ENCODE peak calls at places on chromosome 12, in four cellular contexts. M, N, E and R are unnamed samples.

GRCh38 chr12:57242329-57242690 is 8.7 kb downstream of the STAC3 start:
- DNase-seq in M (no peak), N (peak; percentile 85), E (peak; percentile 67), R (peak; percentile 84)

GRCh38 chr12:27733052-27733656 is 22.5 kb downstream of the MRPS35 start:
- DNase-seq in M (no peak), N (no peak), E (no peak), R (no peak)

GRCh38 chr12:93829073-93829472 is 151.9 kb downstream of the CRADD start:
- DNase-seq in M (no peak), N (no peak), E (no peak), R (no peak)

GRCh38 chr12:6752181-6752930 is 585 bp downstream of the MLF2 start:
- DNase-seq in M (peak; percentile 65), N (peak; percentile 61), E (peak; percentile 75), R (peak; percentile 56)

GRCh38 chr12:121494093-121494787 is 86.6 kb downstream of the KDM2B start:
- DNase-seq in M (peak; percentile 27), N (no peak), E (no peak), R (peak; percentile 83)

GRCh38 chr12:79424109-79424721 is 266.5 kb downstream of the PAWR start:
- DNase-seq in M (no peak), N (no peak), E (no peak), R (no peak)

GRCh38 chr12:92551853-92552397 is 150.9 kb upstream of the PLEKHG7 start:
- DNase-seq in M (no peak), N (no peak), E (no peak), R (no peak)

GRCh38 chr12:129635003-129635685 is 268.7 kb downstream of the TMEM132D start:
- DNase-seq in M (no peak), N (no peak), E (no peak), R (no peak)

GRCh38 chr12:79373896-79374499 is 316.8 kb downstream of the PAWR start:
- DNase-seq in M (no peak), N (no peak), E (no peak), R (no peak)

GRCh38 chr12:119780786-119781434 is 96.2 kb downstream of the CIT start:
- DNase-seq in M (peak; percentile 23), N (peak; percentile 60), E (no peak), R (no peak)

GRCh38 chr12:1777798-1778197 is 42.6 kb upstream of the LRTM2 start:
- DNase-seq in M (no peak), N (no peak), E (no peak), R (no peak)

GRCh38 chr12:49541140-49541861 is 2.5 kb downstream of the KCNH3 start:
- DNase-seq in M (peak; percentile 8), N (no peak), E (peak; percentile 51), R (peak; percentile 54)

GRCh38 chr12:88960213-88960878 is 380.1 kb upstream of the KITLG start:
- DNase-seq in M (no peak), N (no peak), E (no peak), R (no peak)

GRCh38 chr12:57726884-57727757 is 11.4 kb downstream of the AGAP2 start:
- DNase-seq in M (peak; percentile 52), N (peak; percentile 55), E (no peak), R (no peak)

GRCh38 chr12:98126637-98127335 is 388.6 kb upstream of the TMPO start:
- DNase-seq in M (no peak), N (no peak), E (no peak), R (no peak)

GRCh38 chr12:129903092-129903945 is 506 bp downstream of the TMEM132D start:
- DNase-seq in M (no peak), N (no peak), E (no peak), R (no peak)

GRCh38 chr12:45893240-45893639 is 97.1 kb downstream of the SCAF11 start:
- DNase-seq in M (no peak), N (no peak), E (no peak), R (no peak)

GRCh38 chr12:128652136-128652751 is 171.5 kb downstream of the SLC15A4 start:
- DNase-seq in M (no peak), N (no peak), E (no peak), R (no peak)

GRCh38 chr12:104662908-104663307 is 206.2 kb downstream of the CHST11 start:
- DNase-seq in M (no peak), N (no peak), E (no peak), R (no peak)

GRCh38 chr12:29374913-29375312 is 6.1 kb downstream of the ERGIC2 start:
- DNase-seq in M (no peak), N (no peak), E (no peak), R (no peak)

GRCh38 chr12:72102150-72102549 is 163.5 kb downstream of the TPH2 start:
- DNase-seq in M (no peak), N (no peak), E (no peak), R (no peak)

GRCh38 chr12:98064501-98064900 is 450.9 kb upstream of the TMPO start:
- DNase-seq in M (no peak), N (no peak), E (no peak), R (no peak)

GRCh38 chr12:52628841-52629240 is 10.5 kb upstream of the KRT73 start:
- DNase-seq in M (no peak), N (no peak), E (no peak), R (no peak)
- H3K27me3 ChIP-seq in M (no peaks in the 10 kb centered on the region), N (no peaks in the 10 kb centered on the region), E (no peaks in the 10 kb centered on the region), R (peaks cover 25% of the 10 kb centered on the region)

GRCh38 chr12:109655578-109655977 is 58.0 kb upstream of the FAM222A start:
- DNase-seq in M (no peak), N (no peak), E (no peak), R (no peak)

GRCh38 chr12:109652233-109652772 is 61.3 kb upstream of the FAM222A start:
- DNase-seq in M (no peak), N (no peak), E (no peak), R (no peak)

GRCh38 chr12:109656681-109657262 is 56.9 kb upstream of the FAM222A start:
- DNase-seq in M (no peak), N (no peak), E (no peak), R (no peak)

GRCh38 chr12:109653896-109654295 is 59.7 kb upstream of the FAM222A start:
- DNase-seq in M (no peak), N (no peak), E (no peak), R (no peak)

GRCh38 chr12:109654357-109654756 is 59.3 kb upstream of the FAM222A start:
- DNase-seq in M (no peak), N (no peak), E (no peak), R (no peak)
- H3K27me3 ChIP-seq in M (no peaks in the 10 kb centered on the region), N (no peaks in the 10 kb centered on the region), E (no peaks in the 10 kb centered on the region), R (peaks cover 57% of the 10 kb centered on the region)

DNA sequence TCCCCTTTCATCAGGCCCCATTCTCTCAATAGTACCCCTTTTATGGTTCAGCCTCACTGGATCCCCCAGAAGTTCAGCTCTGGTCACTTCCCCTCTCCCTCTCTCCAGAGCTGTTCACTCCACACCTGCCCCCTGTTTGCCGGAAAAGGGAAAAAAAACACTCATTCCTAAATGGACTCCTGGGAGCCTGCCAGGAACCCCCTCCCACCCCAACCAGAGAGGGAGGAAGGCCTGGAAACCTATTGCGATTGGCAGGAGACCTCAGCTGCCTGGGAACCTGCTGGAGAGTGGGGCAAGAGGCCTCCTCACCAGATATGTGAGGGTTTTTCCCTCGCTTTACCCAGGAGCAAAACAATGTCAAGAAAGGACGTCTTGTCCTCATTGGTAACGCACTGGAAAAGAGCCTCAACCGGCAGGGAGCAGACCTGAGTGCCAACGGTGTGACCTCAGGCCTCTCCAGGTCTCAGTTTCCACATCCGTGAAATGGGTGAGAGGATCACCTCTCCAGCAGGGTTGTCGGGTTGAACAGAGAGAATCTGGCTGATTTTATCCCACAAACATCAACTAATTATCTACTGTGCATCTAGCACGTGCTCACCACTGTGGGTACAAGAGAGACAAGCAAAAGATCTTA is 4.6 kb downstream of the DTX1 start:
- DNase-seq in M (no peak), N (no peak), E (no peak), R (no peak)
- H3K27me3 ChIP-seq in M (no peaks in the 10 kb centered on the region), N (no peaks in the 10 kb centered on the region), E (no peaks in the 10 kb centered on the region), R (peaks cover 80% of the 10 kb centered on the region)

DNA sequence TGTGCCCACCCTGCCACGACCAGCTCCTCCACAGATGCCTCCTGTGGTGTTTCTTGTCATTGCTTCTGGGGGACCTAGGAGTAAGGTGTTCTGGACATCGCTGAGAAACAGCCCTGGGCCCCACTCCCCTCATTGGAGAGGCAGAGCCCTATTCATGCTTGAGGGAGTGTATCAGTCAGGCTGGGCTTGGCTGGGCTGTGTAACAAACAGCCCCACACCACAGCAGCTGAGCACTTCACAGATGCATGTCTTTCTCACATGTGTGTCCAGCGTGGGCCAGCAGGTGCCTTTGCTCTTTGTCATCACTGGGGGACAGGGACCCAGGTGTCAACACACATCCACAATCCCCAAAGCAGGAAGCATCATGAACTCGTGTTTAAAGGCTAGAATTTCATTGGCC is 65.1 kb upstream of the FBRSL1 start:
- DNase-seq in M (no peak), N (no peak), E (no peak), R (no peak)
- H3K27me3 ChIP-seq in M (no peaks in the 10 kb centered on the region), N (no peaks in the 10 kb centered on the region), E (no peaks in the 10 kb centered on the region), R (peaks cover 3% of the 10 kb centered on the region)